ENCODE peak calls at places on chromosomes 7 and 10, in six cellular contexts. G, S, Z, X, C and E are unnamed samples.

GRCh38 chr7:112898432-112899290 is 108.5 kb upstream of the TMEM168 start:
- DNase-seq in G (no peak), S (no peak), Z (no peak), X (peak), C (peak), E (no peak)

GRCh38 chr10:70440296-70441160 is 953 bp downstream of the NODAL start:
- DNase-seq in G (no peak), S (no peak), Z (no peak), X (no peak), C (no peak), E (no peak)

GRCh38 chr7:78448915-78449314 is 650.3 kb downstream of the PHTF2 start:
- DNase-seq in G (no peak), S (no peak), Z (no peak), X (no peak), C (no peak), E (no peak)

GRCh38 chr10:122466866-122467470 is 5.6 kb downstream of the HTRA1 start:
- DNase-seq in G (no peak), S (no peak), Z (no peak), X (no peak), C (no peak), E (no peak)

GRCh38 chr7:116598846-116599245 is 73.2 kb upstream of the MET start:
- DNase-seq in G (no peak), S (no peak), Z (no peak), X (no peak), C (no peak), E (no peak)

GRCh38 chr7:1865000-1865808 is 195.1 kb downstream of the ELFN1 start:
- DNase-seq in G (no peak), S (no peak), Z (no peak), X (no peak), C (no peak), E (no peak)

GRCh38 chr7:43625453-43625852 is 42.5 kb downstream of the STK17A start:
- DNase-seq in G (no peak), S (no peak), Z (no peak), X (no peak), C (peak), E (peak)

GRCh38 chr10:5544216-5544805 is 19.6 kb downstream of the CALML3 start:
- DNase-seq in G (no peak), S (no peak), Z (peak), X (no peak), C (no peak), E (no peak)

GRCh38 chr7:4835398-4836205 is 26.2 kb downstream of the PAPOLB start:
- DNase-seq in G (no peak), S (no peak), Z (no peak), X (no peak), C (no peak), E (no peak)

GRCh38 chr10:79070611-79071534 is 2.1 kb downstream of the ZMIZ1 start:
- DNase-seq in G (peak), S (peak), Z (peak), X (peak), C (no peak), E (no peak)

GRCh38 chr7:39682042-39682441 is 58.7 kb downstream of the RALA start:
- DNase-seq in G (no peak), S (no peak), Z (no peak), X (no peak), C (no peak), E (no peak)

GRCh38 chr10:113897693-113898618 is 43.5 kb downstream of the NHLRC2 start:
- DNase-seq in G (no peak), S (peak), Z (no peak), X (no peak), C (no peak), E (no peak)

GRCh38 chr7:52956379-52956915 is 79.0 kb upstream of the POM121L12 start:
- DNase-seq in G (no peak), S (no peak), Z (no peak), X (no peak), C (no peak), E (no peak)

GRCh38 chr10:90751107-90751997 is 106.5 kb downstream of the HTR7 start:
- DNase-seq in G (no peak), S (no peak), Z (no peak), X (peak), C (no peak), E (no peak)

GRCh38 chr7:113301141-113301540 is 182.8 kb upstream of the SMIM30 start:
- DNase-seq in G (no peak), S (no peak), Z (no peak), X (no peak), C (no peak), E (no peak)

GRCh38 chr7:106848851-106849442 is 16.1 kb upstream of the PIK3CG start:
- DNase-seq in G (no peak), S (no peak), Z (no peak), X (peak), C (no peak), E (no peak)

GRCh38 chr10:116598326-116598725 is 7.6 kb downstream of the PNLIPRP1 start:
- DNase-seq in G (no peak), S (no peak), Z (no peak), X (no peak), C (no peak), E (no peak)

GRCh38 chr7:137395425-137395824 is 51.9 kb upstream of the PTN start:
- DNase-seq in G (no peak), S (no peak), Z (no peak), X (no peak), C (no peak), E (no peak)

GRCh38 chr7:34190299-34190698 is 285.0 kb downstream of the BMPER start:
- DNase-seq in G (no peak), S (peak), Z (no peak), X (no peak), C (no peak), E (no peak)

GRCh38 chr10:21985541-21985940 is 18.0 kb downstream of the DNAJC1 start:
- DNase-seq in G (no peak), S (no peak), Z (no peak), X (peak), C (no peak), E (no peak)

GRCh38 chr10:34319197-34319846 is 495.8 kb downstream of the PARD3 start:
- DNase-seq in G (no peak), S (no peak), Z (peak), X (peak), C (no peak), E (no peak)

GRCh38 chr10:16777473-16778370 is 39.5 kb downstream of the RSU1 start:
- DNase-seq in G (no peak), S (no peak), Z (peak), X (peak), C (no peak), E (no peak)

GRCh38 chr10:102795453-102796406 is 41.5 kb downstream of the CYP17A1 start:
- DNase-seq in G (no peak), S (peak), Z (no peak), X (no peak), C (no peak), E (no peak)

GRCh38 chr7:157397036-157397720 is 60.4 kb downstream of the DNAJB6 start:
- DNase-seq in G (no peak), S (no peak), Z (no peak), X (no peak), C (no peak), E (no peak)

GRCh38 chr7:151895695-151896485 is 19.0 kb upstream of the PRKAG2 start:
- DNase-seq in G (no peak), S (no peak), Z (no peak), X (no peak), C (no peak), E (no peak)

GRCh38 chr7:107816053-107816566 is 13.1 kb upstream of the SLC26A3 start:
- DNase-seq in G (no peak), S (no peak), Z (no peak), X (no peak), C (no peak), E (no peak)

DNA sequence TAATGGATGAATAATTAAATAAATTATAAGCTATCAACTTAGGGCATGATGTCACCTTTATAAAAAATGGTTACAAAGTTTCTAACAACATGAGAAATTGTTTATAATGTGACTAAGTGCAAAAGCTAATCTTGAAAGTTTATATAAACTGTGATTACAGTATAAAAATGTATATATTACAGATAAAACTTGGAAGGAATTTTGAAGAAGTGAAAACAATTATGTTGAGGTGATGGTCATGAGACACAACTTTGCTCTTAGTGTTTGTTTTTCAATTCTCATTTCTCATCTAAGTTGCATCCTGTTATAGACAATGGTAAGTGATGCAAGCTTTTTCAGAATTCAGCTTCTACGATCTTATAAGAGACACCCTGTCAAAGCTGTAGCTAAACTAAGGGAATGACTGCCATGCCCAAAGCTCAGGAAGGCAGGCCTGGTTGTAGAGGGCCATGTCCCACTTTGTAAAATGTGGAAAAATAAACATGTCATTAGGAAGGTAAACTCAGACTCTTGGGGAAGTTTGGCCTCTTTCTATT is 23.9 kb downstream of the MACC1 start:
- DNase-seq in G (no peak), S (no peak), Z (no peak), X (peak), C (no peak), E (no peak)
- H3K27ac ChIP-seq in G (no peak), S (no peak), Z (no peak), X (peak), C (no peak), E (no peak)

GRCh38 chr7:66631471-66631870 is 2.8 kb downstream of the KCTD7 start:
- DNase-seq in G (no peak), S (no peak), Z (no peak), X (no peak), C (no peak), E (no peak)
- H3K4me3 ChIP-seq in G (no peak), S (no peak), Z (no peak), X (no peak), C (peak), E (peak)

GRCh38 chr7:6011541-6011940 is 2.5 kb downstream of the AIMP2 start:
- DNase-seq in G (no peak), S (no peak), Z (no peak), X (no peak), C (no peak), E (no peak)

GRCh38 chr7:6016653-6016966 is 7.5 kb downstream of the AIMP2 start:
- DNase-seq in G (no peak), S (no peak), Z (no peak), X (no peak), C (no peak), E (no peak)

GRCh38 chr7:6008668-6009611 is at the start of the genes AIMP2 and PMS2:
- DNase-seq in G (peak), S (peak), Z (peak), X (peak), C (peak), E (peak)

GRCh38 chr7:6015917-6016652 is 7.0 kb downstream of the AIMP2 start:
- DNase-seq in G (peak), S (peak), Z (peak), X (peak), C (no peak), E (no peak)

GRCh38 chr7:6012355-6013104 is 3.5 kb downstream of the AIMP2 start:
- DNase-seq in G (no peak), S (no peak), Z (no peak), X (no peak), C (no peak), E (no peak)
- H3K27ac ChIP-seq in G (no peak), S (peak), Z (no peak), X (no peak), C (no peak), E (no peak)

GRCh38 chr7:27144799-27145166 is 1.3 kb upstream of the HOXA5 start:
- DNase-seq in G (no peak), S (no peak), Z (no peak), X (no peak), C (no peak), E (no peak)

GRCh38 chr7:27143950-27144798 is 693 bp upstream of the HOXA5 start:
- DNase-seq in G (no peak), S (no peak), Z (no peak), X (peak), C (no peak), E (no peak)

GRCh38 chr7:27141591-27142561 is 1.6 kb downstream of the HOXA5 start:
- DNase-seq in G (no peak), S (no peak), Z (no peak), X (no peak), C (no peak), E (no peak)

GRCh38 chr7:27142562-27143021 is 889 bp downstream of the HOXA5 start:
- DNase-seq in G (no peak), S (no peak), Z (no peak), X (no peak), C (no peak), E (no peak)

GRCh38 chr7:27143022-27143949 is at the start of gene HOXA5:
- DNase-seq in G (no peak), S (no peak), Z (no peak), X (peak), C (no peak), E (no peak)
- H3K4me3 ChIP-seq in G (peak), S (peak), Z (peak), X (peak), C (no peak), E (no peak)

GRCh38 chr10:119308089-119308488 is 100.7 kb downstream of the GRK5 start:
- DNase-seq in G (no peak), S (no peak), Z (no peak), X (no peak), C (no peak), E (no peak)
- H3K27ac ChIP-seq in G (peak), S (no peak), Z (no peak), X (no peak), C (no peak), E (no peak)

DNA sequence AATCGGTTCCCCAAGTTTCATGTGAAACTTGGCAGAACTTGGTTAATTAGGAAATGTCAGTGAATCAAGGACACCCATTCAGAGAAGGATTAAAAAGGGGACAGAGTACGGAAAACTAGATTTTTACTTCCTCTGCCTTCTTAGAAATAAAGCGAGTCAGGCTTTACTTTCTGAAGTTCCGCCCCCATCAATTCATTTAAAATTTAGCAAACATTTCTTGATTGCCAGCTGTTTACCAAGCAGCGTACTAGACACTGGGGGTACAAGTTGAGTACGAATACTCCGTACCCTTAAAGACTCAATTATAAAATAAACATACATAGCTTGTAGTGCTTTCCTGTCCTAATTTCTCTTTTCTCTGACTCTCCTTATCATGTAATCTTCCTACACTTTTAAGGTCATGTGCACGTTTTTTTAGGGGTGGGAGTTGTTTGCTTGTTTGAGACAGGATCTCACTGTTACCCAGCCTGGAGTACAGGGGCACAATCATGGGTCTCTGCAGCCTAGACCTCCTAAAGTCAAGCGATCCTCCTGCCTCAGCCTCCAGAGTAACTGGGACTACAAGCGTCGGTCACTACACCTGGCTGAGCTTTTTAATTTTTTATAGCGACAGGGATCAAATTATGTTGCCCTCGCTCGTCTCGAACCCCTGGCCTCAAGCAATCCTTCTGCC is 704 bp upstream of the ABI1 start:
- DNase-seq in G (no peak), S (no peak), Z (no peak), X (no peak), C (no peak), E (no peak)
- H3K4me3 ChIP-seq in G (peak), S (peak), Z (no peak), X (no peak), C (no peak), E (no peak)

DNA sequence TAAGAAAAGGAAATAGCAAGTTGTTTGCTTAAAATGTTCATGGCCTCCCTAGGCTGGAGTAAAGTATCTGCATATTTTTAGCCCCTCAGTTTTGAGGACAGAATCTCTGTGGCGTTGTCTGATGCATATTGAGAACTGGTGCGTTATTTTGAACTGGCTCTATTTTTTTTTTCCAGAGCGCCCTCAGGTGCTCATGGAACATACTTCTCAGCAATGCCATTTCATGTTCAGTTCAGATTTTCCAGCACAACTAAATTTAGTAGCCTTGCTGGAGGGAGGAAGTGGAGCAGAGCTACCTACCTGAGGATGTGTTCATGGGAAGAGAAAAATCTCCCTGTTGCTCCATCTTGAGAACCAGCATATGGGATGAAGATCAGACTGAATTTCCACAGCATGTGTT is 870.5 kb downstream of the LRMDA start:
- DNase-seq in G (no peak), S (no peak), Z (no peak), X (no peak), C (no peak), E (no peak)
- H3K27ac ChIP-seq in G (no peak), S (no peak), Z (no peak), X (no peak), C (no peak), E (no peak)

DNA sequence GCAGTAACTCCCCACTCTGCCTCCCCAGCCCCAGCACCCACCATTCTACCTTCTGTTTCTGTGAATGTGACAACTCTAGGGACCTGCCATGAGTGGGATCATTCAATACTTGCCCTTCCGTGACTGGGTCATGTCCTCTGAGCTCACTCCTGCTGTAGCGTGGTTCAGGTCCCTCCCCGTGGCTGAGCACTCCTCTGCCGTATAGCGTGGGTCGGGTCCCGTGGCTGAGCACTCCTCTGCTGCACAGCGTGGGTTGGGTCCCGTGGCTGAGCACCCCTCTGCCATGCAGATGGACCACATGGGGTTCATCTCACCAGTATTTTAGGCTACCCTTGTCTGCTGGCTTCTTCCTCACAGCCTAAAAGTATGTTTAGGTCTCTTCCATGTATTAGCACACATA is 43.0 kb downstream of the INSIG1 start:
- DNase-seq in G (no peak), S (no peak), Z (no peak), X (no peak), C (no peak), E (no peak)
- H3K4me3 ChIP-seq in G (no peak), S (no peak), Z (no peak), X (no peak), C (no peak), E (no peak)

GRCh38 chr10:129371543-129371942 is 95.5 kb upstream of the MGMT start:
- DNase-seq in G (no peak), S (no peak), Z (no peak), X (no peak), C (no peak), E (no peak)
- H3K27ac ChIP-seq in G (no peak), S (no peak), Z (no peak), X (no peak), C (no peak), E (no peak)